ENCODE peak calls at places on chromosomes 1 and 21, in nine cellular contexts. One of them, this sample, is unnamed.

GRCh38 chr1:88104234-88104633 is 579.8 kb upstream of the PKN2 start:
- DNase-seq in lower leg skin: no peak
- DNase-seq in cardiac fibroblast: peak
- DNase-seq in mesenchymal stem cell: no peak
- DNase-seq in osteoblast: no peak
- DNase-seq in iPS DF 6.9: no peak
- DNase-seq in IMR-90: peak
- DNase-seq in A549: no peak
- DNase-seq in brain microvascular endothelial cell: no peak
- DNase-seq in this sample: no peak

GRCh38 chr1:49163041-49163440 is 386.4 kb upstream of the BEND5 start:
- DNase-seq in brain microvascular endothelial cell: no peak
- DNase-seq in A549: no peak
- DNase-seq in IMR-90: no peak
- DNase-seq in lower leg skin: no peak
- DNase-seq in iPS DF 6.9: no peak
- DNase-seq in mesenchymal stem cell: no peak
- DNase-seq in osteoblast: no peak
- DNase-seq in cardiac fibroblast: no peak
- DNase-seq in this sample: no peak

GRCh38 chr1:6056549-6056948 is 10.9 kb downstream of the KCNAB2 start:
- DNase-seq in iPS DF 6.9: no peak
- DNase-seq in mesenchymal stem cell: no peak
- DNase-seq in osteoblast: no peak
- DNase-seq in cardiac fibroblast: no peak
- DNase-seq in IMR-90: no peak
- DNase-seq in lower leg skin: no peak
- DNase-seq in A549: no peak
- DNase-seq in brain microvascular endothelial cell: no peak
- DNase-seq in this sample: no peak

GRCh38 chr21:27480841-27481261 is 514.0 kb upstream of the ADAMTS5 start:
- DNase-seq in mesenchymal stem cell: peak
- DNase-seq in lower leg skin: no peak
- DNase-seq in osteoblast: no peak
- DNase-seq in iPS DF 6.9: no peak
- DNase-seq in cardiac fibroblast: peak
- DNase-seq in IMR-90: peak
- DNase-seq in brain microvascular endothelial cell: peak
- DNase-seq in A549: no peak
- DNase-seq in this sample: no peak

GRCh38 chr21:45093064-45093532 is 18.7 kb downstream of the ADARB1 start:
- DNase-seq in lower leg skin: no peak
- DNase-seq in brain microvascular endothelial cell: no peak
- DNase-seq in iPS DF 6.9: no peak
- DNase-seq in A549: no peak
- DNase-seq in cardiac fibroblast: no peak
- DNase-seq in osteoblast: no peak
- DNase-seq in mesenchymal stem cell: no peak
- DNase-seq in IMR-90: no peak
- DNase-seq in this sample: no peak

GRCh38 chr1:232425421-232425820 is 204.5 kb downstream of the SIPA1L2 start:
- DNase-seq in IMR-90: no peak
- DNase-seq in A549: no peak
- DNase-seq in brain microvascular endothelial cell: no peak
- DNase-seq in osteoblast: no peak
- DNase-seq in cardiac fibroblast: no peak
- DNase-seq in iPS DF 6.9: no peak
- DNase-seq in mesenchymal stem cell: no peak
- DNase-seq in lower leg skin: no peak
- DNase-seq in this sample: no peak

GRCh38 chr1:110636149-110636935 is 30.2 kb upstream of the KCNA2 start:
- DNase-seq in mesenchymal stem cell: no peak
- DNase-seq in cardiac fibroblast: no peak
- DNase-seq in IMR-90: no peak
- DNase-seq in brain microvascular endothelial cell: no peak
- DNase-seq in A549: no peak
- DNase-seq in osteoblast: no peak
- DNase-seq in iPS DF 6.9: no peak
- DNase-seq in lower leg skin: no peak
- DNase-seq in this sample: no peak

GRCh38 chr1:207309775-207310273 is 11.7 kb upstream of the CD55 start:
- DNase-seq in osteoblast: peak
- DNase-seq in iPS DF 6.9: no peak
- DNase-seq in brain microvascular endothelial cell: peak
- DNase-seq in A549: peak
- DNase-seq in IMR-90: peak
- DNase-seq in lower leg skin: no peak
- DNase-seq in cardiac fibroblast: peak
- DNase-seq in mesenchymal stem cell: peak
- DNase-seq in this sample: no peak

GRCh38 chr1:229161740-229162139 is 109.2 kb upstream of the RAB4A start:
- DNase-seq in lower leg skin: no peak
- DNase-seq in cardiac fibroblast: no peak
- DNase-seq in mesenchymal stem cell: no peak
- DNase-seq in IMR-90: no peak
- DNase-seq in iPS DF 6.9: no peak
- DNase-seq in brain microvascular endothelial cell: no peak
- DNase-seq in osteoblast: no peak
- DNase-seq in A549: no peak
- DNase-seq in this sample: no peak

GRCh38 chr1:63662056-63662836 is 69.0 kb downstream of the PGM1 start:
- DNase-seq in mesenchymal stem cell: peak
- DNase-seq in A549: peak
- DNase-seq in brain microvascular endothelial cell: peak
- DNase-seq in iPS DF 6.9: no peak
- DNase-seq in osteoblast: peak
- DNase-seq in cardiac fibroblast: peak
- DNase-seq in IMR-90: peak
- DNase-seq in lower leg skin: peak
- DNase-seq in this sample: no peak

GRCh38 chr1:222521299-222522104 is 26.4 kb downstream of the HHIPL2 start:
- DNase-seq in brain microvascular endothelial cell: peak
- DNase-seq in iPS DF 6.9: no peak
- DNase-seq in osteoblast: peak
- DNase-seq in cardiac fibroblast: peak
- DNase-seq in lower leg skin: no peak
- DNase-seq in mesenchymal stem cell: no peak
- DNase-seq in IMR-90: peak
- DNase-seq in A549: peak
- DNase-seq in this sample: no peak

GRCh38 chr1:113782451-113782850 is 23.2 kb upstream of the PHTF1 start:
- DNase-seq in osteoblast: no peak
- DNase-seq in IMR-90: peak
- DNase-seq in brain microvascular endothelial cell: no peak
- DNase-seq in iPS DF 6.9: no peak
- DNase-seq in lower leg skin: no peak
- DNase-seq in cardiac fibroblast: no peak
- DNase-seq in A549: no peak
- DNase-seq in mesenchymal stem cell: no peak
- DNase-seq in this sample: no peak

GRCh38 chr1:70290248-70290647 is 64.3 kb downstream of the ANKRD13C start:
- DNase-seq in A549: no peak
- DNase-seq in cardiac fibroblast: peak
- DNase-seq in lower leg skin: no peak
- DNase-seq in IMR-90: peak
- DNase-seq in mesenchymal stem cell: peak
- DNase-seq in brain microvascular endothelial cell: peak
- DNase-seq in iPS DF 6.9: no peak
- DNase-seq in osteoblast: peak
- DNase-seq in this sample: no peak

GRCh38 chr1:201500670-201501120 is 6.2 kb downstream of the CSRP1 start:
- DNase-seq in iPS DF 6.9: no peak
- DNase-seq in lower leg skin: no peak
- DNase-seq in brain microvascular endothelial cell: no peak
- DNase-seq in IMR-90: no peak
- DNase-seq in osteoblast: no peak
- DNase-seq in cardiac fibroblast: peak
- DNase-seq in mesenchymal stem cell: no peak
- DNase-seq in A549: no peak
- DNase-seq in this sample: no peak

GRCh38 chr1:206128192-206128591 is 11.0 kb upstream of the AVPR1B start:
- DNase-seq in IMR-90: peak
- DNase-seq in A549: no peak
- DNase-seq in osteoblast: no peak
- DNase-seq in mesenchymal stem cell: no peak
- DNase-seq in lower leg skin: no peak
- DNase-seq in brain microvascular endothelial cell: no peak
- DNase-seq in cardiac fibroblast: no peak
- DNase-seq in iPS DF 6.9: no peak
- DNase-seq in this sample: no peak

GRCh38 chr1:218779341-218779831 is 394.3 kb upstream of the LYPLAL1 start:
- DNase-seq in IMR-90: peak
- DNase-seq in brain microvascular endothelial cell: no peak
- DNase-seq in lower leg skin: no peak
- DNase-seq in iPS DF 6.9: no peak
- DNase-seq in cardiac fibroblast: no peak
- DNase-seq in osteoblast: no peak
- DNase-seq in mesenchymal stem cell: no peak
- DNase-seq in A549: no peak
- DNase-seq in this sample: no peak

GRCh38 chr1:7579016-7579415 is 192.1 kb upstream of the VAMP3 start:
- DNase-seq in A549: no peak
- DNase-seq in lower leg skin: no peak
- DNase-seq in mesenchymal stem cell: no peak
- DNase-seq in cardiac fibroblast: no peak
- DNase-seq in osteoblast: no peak
- DNase-seq in brain microvascular endothelial cell: no peak
- DNase-seq in iPS DF 6.9: no peak
- DNase-seq in IMR-90: no peak
- DNase-seq in this sample: no peak

GRCh38 chr1:54579337-54579781 is 31.3 kb downstream of the ACOT11 start:
- DNase-seq in iPS DF 6.9: no peak
- DNase-seq in cardiac fibroblast: no peak
- DNase-seq in IMR-90: no peak
- DNase-seq in lower leg skin: no peak
- DNase-seq in mesenchymal stem cell: no peak
- DNase-seq in A549: no peak
- DNase-seq in osteoblast: no peak
- DNase-seq in brain microvascular endothelial cell: no peak
- DNase-seq in this sample: no peak

GRCh38 chr21:17550671-17551308 is 37.9 kb downstream of the CXADR start:
- DNase-seq in cardiac fibroblast: no peak
- DNase-seq in brain microvascular endothelial cell: peak
- DNase-seq in osteoblast: no peak
- DNase-seq in mesenchymal stem cell: no peak
- DNase-seq in iPS DF 6.9: no peak
- DNase-seq in IMR-90: no peak
- DNase-seq in lower leg skin: no peak
- DNase-seq in A549: no peak
- DNase-seq in this sample: no peak

DNA sequence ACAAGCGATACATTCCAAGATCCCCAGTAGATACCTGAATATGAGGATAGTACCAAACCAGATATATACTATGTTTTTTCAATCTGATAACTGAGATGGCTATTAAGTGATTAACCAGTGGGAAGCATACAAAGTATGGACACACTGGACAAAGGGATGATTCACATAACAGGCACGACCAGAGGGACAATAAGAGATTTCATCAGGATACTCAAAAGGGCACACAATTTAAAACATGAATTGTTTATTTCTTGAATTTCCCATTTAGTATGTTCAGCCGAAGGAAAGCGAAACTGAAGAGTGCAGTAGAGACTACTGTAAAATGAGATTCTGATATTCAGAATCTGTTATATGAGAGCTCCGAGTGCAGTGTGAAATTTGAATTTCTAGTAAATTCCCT is 10.6 kb downstream of the ZZZ3 start:
- DNase-seq in A549: no peak
- DNase-seq in cardiac fibroblast: peak
- DNase-seq in mesenchymal stem cell: peak
- DNase-seq in osteoblast: no peak
- DNase-seq in brain microvascular endothelial cell: peak
- DNase-seq in lower leg skin: no peak
- DNase-seq in iPS DF 6.9: no peak
- DNase-seq in IMR-90: peak
- DNase-seq in this sample: no peak
- H3K4me3 ChIP-seq in A549: no peak
- H3K4me3 ChIP-seq in cardiac fibroblast: no peak
- H3K4me3 ChIP-seq in mesenchymal stem cell: no peak
- H3K4me3 ChIP-seq in osteoblast: peak
- H3K4me3 ChIP-seq in brain microvascular endothelial cell: no peak
- H3K4me3 ChIP-seq in lower leg skin: no peak
- H3K4me3 ChIP-seq in iPS DF 6.9: no peak
- H3K4me3 ChIP-seq in IMR-90: no peak
- H3K4me3 ChIP-seq in this sample: no peak

DNA sequence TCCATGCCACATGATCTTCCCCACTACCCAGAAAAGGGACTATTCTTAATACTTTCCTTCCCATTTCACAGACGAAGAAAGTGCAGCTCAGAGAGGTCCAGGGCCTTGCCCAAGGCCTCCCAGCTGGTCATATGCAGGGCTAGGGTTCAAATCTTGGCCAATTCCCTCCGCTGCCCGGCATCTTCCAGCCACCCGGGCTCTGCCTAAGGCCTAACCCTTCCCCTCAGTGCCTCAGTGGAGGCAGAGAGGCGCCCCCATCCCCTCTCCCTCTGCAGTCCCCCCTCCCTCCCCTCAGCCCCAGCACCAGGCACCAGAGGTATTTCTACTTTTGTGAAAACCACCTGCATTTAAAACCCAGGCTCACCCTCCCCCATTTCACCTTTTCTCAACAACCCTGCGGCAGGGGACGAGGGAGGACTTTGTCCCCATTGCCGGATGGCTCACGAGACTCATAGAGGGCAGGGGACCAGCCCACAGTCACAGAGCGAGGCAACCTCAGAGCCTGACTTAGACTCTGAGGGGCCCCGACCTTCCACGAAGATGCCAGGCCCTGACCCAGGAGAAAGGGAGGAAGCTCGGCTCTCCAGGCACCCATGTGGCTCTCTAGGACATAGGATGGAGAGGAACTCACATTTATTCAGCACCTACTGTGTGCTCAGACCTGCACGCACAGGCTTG is 12.3 kb downstream of the LAPTM5 start:
- DNase-seq in mesenchymal stem cell: no peak
- DNase-seq in A549: no peak
- DNase-seq in lower leg skin: no peak
- DNase-seq in iPS DF 6.9: no peak
- DNase-seq in osteoblast: peak
- DNase-seq in IMR-90: no peak
- DNase-seq in brain microvascular endothelial cell: no peak
- DNase-seq in cardiac fibroblast: no peak
- DNase-seq in this sample: no peak
- H3K4me3 ChIP-seq in mesenchymal stem cell: no peak
- H3K4me3 ChIP-seq in A549: no peak
- H3K4me3 ChIP-seq in lower leg skin: no peak
- H3K4me3 ChIP-seq in iPS DF 6.9: no peak
- H3K4me3 ChIP-seq in osteoblast: no peak
- H3K4me3 ChIP-seq in IMR-90: no peak
- H3K4me3 ChIP-seq in brain microvascular endothelial cell: no peak
- H3K4me3 ChIP-seq in cardiac fibroblast: no peak
- H3K4me3 ChIP-seq in this sample: no peak

GRCh38 chr1:42943728-42944127 is 14.9 kb downstream of the SLC2A1 start:
- DNase-seq in brain microvascular endothelial cell: no peak
- DNase-seq in A549: no peak
- DNase-seq in mesenchymal stem cell: no peak
- DNase-seq in IMR-90: no peak
- DNase-seq in osteoblast: no peak
- DNase-seq in cardiac fibroblast: no peak
- DNase-seq in lower leg skin: no peak
- DNase-seq in iPS DF 6.9: no peak
- DNase-seq in this sample: no peak
- H3K4me3 ChIP-seq in brain microvascular endothelial cell: no peak
- H3K4me3 ChIP-seq in A549: no peak
- H3K4me3 ChIP-seq in mesenchymal stem cell: no peak
- H3K4me3 ChIP-seq in IMR-90: no peak
- H3K4me3 ChIP-seq in osteoblast: no peak
- H3K4me3 ChIP-seq in cardiac fibroblast: no peak
- H3K4me3 ChIP-seq in lower leg skin: no peak
- H3K4me3 ChIP-seq in iPS DF 6.9: no peak
- H3K4me3 ChIP-seq in this sample: no peak

GRCh38 chr1:4655674-4656532 is 1.5 kb downstream of the AJAP1 start:
- DNase-seq in A549: peak
- DNase-seq in lower leg skin: peak
- DNase-seq in IMR-90: no peak
- DNase-seq in osteoblast: peak
- DNase-seq in brain microvascular endothelial cell: peak
- DNase-seq in cardiac fibroblast: peak
- DNase-seq in mesenchymal stem cell: no peak
- DNase-seq in iPS DF 6.9: no peak
- DNase-seq in this sample: peak
- H3K4me3 ChIP-seq in A549: peak
- H3K4me3 ChIP-seq in lower leg skin: no peak
- H3K4me3 ChIP-seq in IMR-90: no peak
- H3K4me3 ChIP-seq in osteoblast: peak
- H3K4me3 ChIP-seq in brain microvascular endothelial cell: peak
- H3K4me3 ChIP-seq in cardiac fibroblast: no peak
- H3K4me3 ChIP-seq in mesenchymal stem cell: no peak
- H3K4me3 ChIP-seq in iPS DF 6.9: peak
- H3K4me3 ChIP-seq in this sample: no peak